ENCODE peak calls at places on chromosomes 12 and 14, in ten cellular contexts. Q is OCI-LY7, H is tibial artery, A is fibroblast of pulmonary artery, W is lower lobe of right lung, P is testis, X is tibial nerve, Y is fibroblast of mammary gland, U is bronchial epithelial cell, L is uterus. E is an unnamed sample.

GRCh38 chr14:20772650-20773049 is 4.4 kb downstream of the EDDM3B start:
- DNase-seq in W (no peak), A (no peak), P (no peak), L (no peak), Y (no peak), H (no peak), Q (no peak), U (no peak), X (no peak), E (no peak)

GRCh38 chr12:131950182-131950913 is 606 bp downstream of the EP400 start:
- DNase-seq in U (no peak), Y (no peak), Q (peak), P (peak), L (no peak), A (no peak), W (peak), H (no peak), X (no peak), E (no peak)

GRCh38 chr12:104462931-104463339 is 6.2 kb downstream of the CHST11 start:
- DNase-seq in W (no peak), Y (no peak), L (no peak), H (no peak), P (no peak), Q (peak), U (no peak), A (peak), X (no peak), E (no peak)

GRCh38 chr12:67241482-67241881 is 27.7 kb upstream of the CAND1 start:
- DNase-seq in U (peak), X (no peak), H (no peak), A (no peak), L (no peak), P (no peak), W (no peak), Y (peak), Q (no peak), E (no peak)

GRCh38 chr12:102920271-102920670 is 3.2 kb upstream of the PAH start:
- DNase-seq in L (no peak), W (no peak), A (no peak), U (no peak), X (no peak), H (no peak), Y (no peak), Q (no peak), P (no peak), E (no peak)

GRCh38 chr12:99752740-99753139 is 105.2 kb downstream of the GARIN6 start:
- DNase-seq in P (no peak), W (no peak), Y (no peak), H (no peak), Q (no peak), X (no peak), A (no peak), U (peak), L (no peak), E (no peak)

GRCh38 chr14:31510222-31510621 is 22.4 kb upstream of the GPR33 start:
- DNase-seq in Y (peak), P (no peak), H (no peak), A (peak), Q (peak), X (no peak), U (peak), L (no peak), W (no peak), E (no peak)

GRCh38 chr12:101490286-101490920 is 15.3 kb downstream of the SPIC start:
- DNase-seq in L (no peak), A (peak), Y (no peak), X (no peak), P (peak), Q (peak), W (no peak), U (peak), H (no peak), E (no peak)

GRCh38 chr12:22981711-22982110 is 356.7 kb downstream of the ETNK1 start:
- DNase-seq in Y (peak), L (no peak), W (no peak), U (peak), H (no peak), X (no peak), Q (no peak), A (peak), P (no peak), E (no peak)
- TF ChIP-seq CTCF in Y (peak), L (no peak), W (no peak), U (peak), H (no peak), X (no peak), Q (no peak), A (peak), P (no peak), E (peak)

GRCh38 chr14:65185859-65186258 is 83.5 kb upstream of the MAX start:
- DNase-seq in A (no peak), Y (no peak), P (no peak), X (no peak), U (no peak), W (no peak), L (no peak), Q (no peak), H (no peak), E (no peak)

GRCh38 chr14:65187421-65188049 is 85.2 kb upstream of the MAX start:
- DNase-seq in H (no peak), L (no peak), A (no peak), W (no peak), Q (no peak), X (no peak), Y (no peak), P (no peak), U (no peak), E (no peak)

GRCh38 chr14:65186951-65187350 is 84.6 kb upstream of the MAX start:
- DNase-seq in U (no peak), H (no peak), Y (no peak), A (no peak), Q (no peak), X (no peak), L (no peak), P (no peak), W (no peak), E (no peak)

GRCh38 chr14:65180725-65181025 is 78.4 kb upstream of the MAX start:
- DNase-seq in U (no peak), W (no peak), X (no peak), H (no peak), Y (no peak), A (no peak), P (no peak), L (no peak), Q (no peak), E (no peak)

DNA sequence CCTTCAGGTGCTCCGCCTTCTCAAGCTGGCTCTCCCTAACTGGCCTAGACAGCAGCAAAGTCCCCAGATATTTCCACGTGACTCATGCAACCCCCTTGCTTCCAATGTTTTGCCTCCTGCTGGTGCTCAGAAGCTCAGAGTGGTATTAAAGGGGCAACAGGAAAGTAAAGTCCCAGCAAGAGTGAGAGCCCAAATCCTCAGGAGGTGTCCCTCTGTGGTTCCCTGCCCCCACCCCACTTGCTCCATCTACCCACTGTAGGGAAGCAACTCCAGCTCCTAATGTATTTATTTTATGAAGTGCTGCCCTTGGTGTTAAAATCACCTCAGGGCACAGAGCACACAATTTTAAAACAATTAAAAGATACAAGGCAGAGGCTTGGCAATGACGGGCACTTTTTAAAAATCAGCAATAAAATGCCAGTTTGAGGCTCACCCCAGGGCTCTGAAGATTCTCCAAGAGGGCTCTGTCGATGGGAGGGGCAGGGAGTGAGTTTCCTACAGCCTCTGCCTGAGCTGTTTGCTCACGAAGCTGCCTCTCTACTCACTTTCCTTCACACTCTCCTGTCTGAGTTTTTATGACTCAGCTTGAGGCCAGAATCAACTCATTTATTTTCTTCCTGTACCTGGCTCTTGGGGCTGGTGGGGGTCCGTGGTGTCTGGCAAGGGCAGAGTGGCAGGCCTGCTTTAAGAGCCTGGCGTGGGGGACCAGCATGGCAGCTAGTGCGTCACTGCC is 81.9 kb upstream of the MAX start:
- DNase-seq in A (no peak), H (no peak), U (peak), Q (no peak), W (no peak), Y (peak), L (no peak), P (no peak), X (no peak), E (no peak)
- TF ChIP-seq CTCF in A (no peak), H (no peak), U (no peak), Q (no peak), W (no peak), Y (no peak), L (no peak), P (no peak), X (no peak), E (no peak)

GRCh38 chr14:52071675-52072074 is 2.8 kb upstream of the NID2 start:
- DNase-seq in P (no peak), Q (no peak), Y (peak), L (no peak), A (peak), W (no peak), H (no peak), U (peak), X (no peak), E (no peak)
- TF ChIP-seq CTCF in P (no peak), Q (peak), Y (peak), L (no peak), A (peak), W (no peak), H (no peak), U (no peak), X (no peak), E (peak)

GRCh38 chr12:119988440-119988787 is 622 bp upstream of the BICDL1 start:
- DNase-seq in L (no peak), Q (no peak), X (no peak), P (no peak), U (peak), Y (peak), H (no peak), A (peak), W (no peak), E (no peak)
- TF ChIP-seq CTCF in L (no peak), Q (peak), X (no peak), P (no peak), U (peak), Y (peak), H (no peak), A (peak), W (no peak), E (peak)

E was measured in chondrocyte.